ENCODE peak calls at places on chromosomes 6 and 20, in five cellular contexts. D, J, U, Z and G are unnamed samples.

GRCh38 chr6:44022296-44022661 is 105.0 kb downstream of the MRPL14 start:
- DNase-seq in D (no peak), J (no peak), U (no peak), Z (no peak), G (no peak)

GRCh38 chr6:161272600-161273355 is 1.1 kb downstream of the AGPAT4 start:
- DNase-seq in D (no peak), J (peak), U (peak), Z (no peak), G (no peak)

GRCh38 chr6:16929814-16930213 is 168.6 kb upstream of the ATXN1 start:
- DNase-seq in D (no peak), J (no peak), U (peak), Z (no peak), G (no peak)

GRCh38 chr20:15154070-15154469 is 816.7 kb upstream of the FLRT3 start:
- DNase-seq in D (no peak), J (no peak), U (no peak), Z (no peak), G (no peak)

GRCh38 chr6:55918639-55919038 is 43.2 kb upstream of the BMP5 start:
- DNase-seq in D (no peak), J (no peak), U (no peak), Z (no peak), G (no peak)

GRCh38 chr6:168157272-168158007 is 78.4 kb upstream of the FRMD1 start:
- DNase-seq in D (no peak), J (peak), U (no peak), Z (no peak), G (no peak)

GRCh38 chr20:57412347-57413029 is 21.3 kb downstream of the RBM38 start:
- DNase-seq in D (no peak), J (no peak), U (no peak), Z (no peak), G (no peak)

GRCh38 chr6:138000955-138001354 is 106.3 kb downstream of the PERP start:
- DNase-seq in D (no peak), J (no peak), U (no peak), Z (no peak), G (no peak)

GRCh38 chr6:17583811-17584210 is 16.3 kb upstream of the FAM8A1 start:
- DNase-seq in D (no peak), J (no peak), U (no peak), Z (no peak), G (no peak)

GRCh38 chr20:6700563-6701328 is 66.7 kb upstream of the BMP2 start:
- DNase-seq in D (no peak), J (no peak), U (no peak), Z (no peak), G (peak)

GRCh38 chr6:22636450-22636849 is 67.1 kb downstream of the HDGFL1 start:
- DNase-seq in D (no peak), J (no peak), U (no peak), Z (no peak), G (no peak)

GRCh38 chr6:113539202-113539601 is 317.9 kb upstream of the MARCKS start:
- DNase-seq in D (no peak), J (no peak), U (no peak), Z (no peak), G (no peak)

GRCh38 chr6:42396720-42397119 is 55.0 kb downstream of the TRERF1 start:
- DNase-seq in D (no peak), J (no peak), U (no peak), Z (no peak), G (no peak)

GRCh38 chr6:43734294-43734665 is 35.7 kb upstream of the VEGFA start:
- DNase-seq in D (no peak), J (no peak), U (no peak), Z (no peak), G (no peak)

GRCh38 chr6:71645299-71645698 is 241.1 kb upstream of the RIMS1 start:
- DNase-seq in D (no peak), J (no peak), U (no peak), Z (no peak), G (no peak)

GRCh38 chr20:19761853-19762252 is 3.8 kb downstream of the RIN2 start:
- DNase-seq in D (no peak), J (no peak), U (no peak), Z (no peak), G (no peak)

GRCh38 chr6:131059486-131059885 is 3.6 kb downstream of the EPB41L2 start:
- DNase-seq in D (no peak), J (no peak), U (no peak), Z (no peak), G (no peak)

GRCh38 chr6:135048915-135049314 is 5.7 kb downstream of the HBS1L start:
- DNase-seq in D (no peak), J (no peak), U (no peak), Z (no peak), G (no peak)

GRCh38 chr20:7911586-7912330 is 28.5 kb downstream of the HAO1 start:
- DNase-seq in D (no peak), J (no peak), U (no peak), Z (no peak), G (no peak)

GRCh38 chr6:150735340-150735851 is 130.1 kb upstream of the MTHFD1L start:
- DNase-seq in D (no peak), J (no peak), U (no peak), Z (no peak), G (no peak)

GRCh38 chr6:145733770-145734169 is 1.6 kb downstream of the EPM2A start:
- DNase-seq in D (no peak), J (peak), U (no peak), Z (peak), G (no peak)

GRCh38 chr6:53241936-53242335 is 93.3 kb upstream of the GCM1 start:
- DNase-seq in D (no peak), J (no peak), U (no peak), Z (no peak), G (no peak)